ENCODE peak calls at places on chromosomes 1 and 21, in six cellular contexts. W is WTC11, K is upper lobe of left lung, J is type B pancreatic cell, V is MM.1S, O is astrocyte. Y is an unnamed sample.
A peak's percentile ranks its signal among the peaks of the same experiment; 100 is the strongest.

GRCh38 chr21:34833465-34833864 is 164.7 kb downstream of the CLIC6 start:
- DNase-seq in W (no peak), K (no peak), J (no peak), V (no peak), O (no peak), Y (no peak)

GRCh38 chr1:31981976-31982375 is 31.7 kb upstream of the KHDRBS1 start:
- DNase-seq in W (no peak), K (no peak), J (no peak), V (peak; percentile 24), O (no peak), Y (no peak)

GRCh38 chr1:204225841-204226745 is 12.3 kb upstream of the GOLT1A start:
- DNase-seq in W (no peak), K (peak; percentile 60), J (no peak), V (no peak), O (peak; percentile 65), Y (no peak)

GRCh38 chr1:152970495-152970894 is at the start of gene SPRR4:
- DNase-seq in W (no peak), K (no peak), J (peak; percentile 36), V (no peak), O (no peak), Y (no peak)

GRCh38 chr1:203522237-203522636 is 28.3 kb downstream of the OPTC start:
- DNase-seq in W (no peak), K (no peak), J (no peak), V (no peak), O (no peak), Y (no peak)

GRCh38 chr21:18350216-18350615 is 53.4 kb downstream of the TMPRSS15 start:
- DNase-seq in W (no peak), K (no peak), J (no peak), V (no peak), O (peak; percentile 12), Y (no peak)

GRCh38 chr1:226588484-226588883 is 39.9 kb downstream of the STUM start:
- DNase-seq in W (no peak), K (no peak), J (no peak), V (no peak), O (no peak), Y (peak; percentile 72)

GRCh38 chr1:176033879-176034278 is 173.2 kb downstream of the COP1 start:
- DNase-seq in W (no peak), K (no peak), J (no peak), V (no peak), O (peak; percentile 8), Y (no peak)

GRCh38 chr1:46533179-46533864 is 18.1 kb downstream of the KNCN start:
- DNase-seq in W (peak; percentile 48), K (peak; percentile 90), J (no peak), V (no peak), O (peak; percentile 45), Y (peak; percentile 62)

GRCh38 chr1:46530311-46530710 is 21.1 kb downstream of the KNCN start:
- DNase-seq in W (no peak), K (no peak), J (no peak), V (no peak), O (no peak), Y (no peak)

GRCh38 chr1:46532095-46532494 is 19.4 kb downstream of the KNCN start:
- DNase-seq in W (no peak), K (no peak), J (no peak), V (no peak), O (no peak), Y (no peak)

GRCh38 chr1:46530791-46531409 is 20.5 kb downstream of the KNCN start:
- DNase-seq in W (no peak), K (no peak), J (no peak), V (no peak), O (no peak), Y (peak; percentile 28)

GRCh38 chr1:46532498-46533178 is 18.8 kb downstream of the KNCN start:
- DNase-seq in W (peak; percentile 81), K (peak; percentile 96), J (peak; percentile 82), V (peak; percentile 15), O (peak; percentile 45), Y (peak; percentile 72)
- TF ChIP-seq CTCF in W (peak; percentile 56), K (peak; percentile 37), J (peak; percentile 85), V (peak; percentile 57), O (peak; percentile 41), Y (peak; percentile 80)

DNA sequence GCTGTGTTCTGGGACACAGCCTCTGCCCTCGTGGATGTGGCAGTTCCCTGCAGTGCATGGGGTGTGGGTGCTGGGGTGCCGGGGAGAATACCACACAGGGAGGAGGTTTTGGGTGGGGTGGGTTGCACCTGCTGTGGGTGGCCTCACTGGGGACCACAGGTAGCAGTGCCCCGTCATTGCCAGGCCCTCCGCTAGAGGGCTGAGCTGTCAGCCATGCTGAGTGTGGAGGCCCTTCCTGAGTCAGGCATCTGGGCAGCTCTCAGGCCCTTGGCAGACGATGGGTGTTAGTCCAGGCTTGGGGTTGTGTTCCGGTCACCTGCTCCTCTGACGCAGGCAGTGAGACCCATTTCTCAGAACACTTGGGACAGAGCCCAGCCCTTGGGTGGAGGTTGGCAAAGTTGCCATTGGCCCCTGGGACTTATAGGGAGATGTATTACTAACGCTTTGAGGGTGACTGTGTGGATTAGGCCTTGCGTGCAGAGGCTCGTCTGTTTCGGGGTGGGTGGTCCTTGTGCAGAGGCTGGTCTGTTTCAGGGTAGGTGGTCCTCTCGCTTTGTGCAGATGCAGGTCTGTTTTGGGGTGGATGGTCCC is 23.9 kb downstream of the PCNT start:
- DNase-seq in W (peak; percentile 39), K (no peak), J (no peak), V (no peak), O (peak; percentile 31), Y (no peak)
- TF ChIP-seq CTCF in W (no peak), K (no peak), J (no peak), V (no peak), O (no peak), Y (peak; percentile 7)

GRCh38 chr21:27201197-27201596 is 234.3 kb upstream of the ADAMTS5 start:
- DNase-seq in W (no peak), K (no peak), J (no peak), V (no peak), O (peak; percentile 25), Y (no peak)

GRCh38 chr21:27212444-27212843 is 245.6 kb upstream of the ADAMTS5 start:
- DNase-seq in W (no peak), K (no peak), J (no peak), V (no peak), O (no peak), Y (no peak)

GRCh38 chr21:27202301-27202700 is 235.4 kb upstream of the ADAMTS5 start:
- DNase-seq in W (no peak), K (no peak), J (no peak), V (no peak), O (no peak), Y (no peak)

GRCh38 chr21:27206368-27206982 is 239.6 kb upstream of the ADAMTS5 start:
- DNase-seq in W (peak; percentile 19), K (no peak), J (no peak), V (no peak), O (peak; percentile 22), Y (no peak)
- TF ChIP-seq CTCF in W (no peak), K (no peak), J (no peak), V (no peak), O (no peak), Y (no peak)

GRCh38 chr1:37765937-37766664 is 1.2 kb upstream of the EPHA10 start:
- DNase-seq in W (peak; percentile 57), K (no peak), J (no peak), V (peak; percentile 37), O (no peak), Y (no peak)
- TF ChIP-seq CTCF in W (no peak), K (no peak), J (no peak), V (peak; percentile 40), O (no peak), Y (no peak)

GRCh38 chr1:17881761-17882160 is 126.6 kb downstream of the ACTL8 start:
- DNase-seq in W (no peak), K (no peak), J (no peak), V (no peak), O (no peak), Y (no peak)
- TF ChIP-seq CTCF in W (no peak), K (no peak), J (no peak), V (no peak), O (no peak), Y (no peak)

GRCh38 chr1:27882543-27882903 is 10.2 kb downstream of the THEMIS2 start:
- DNase-seq in W (no peak), K (no peak), J (no peak), V (no peak), O (no peak), Y (no peak)
- TF ChIP-seq CTCF in W (no peak), K (no peak), J (no peak), V (no peak), O (no peak), Y (no peak)

DNA sequence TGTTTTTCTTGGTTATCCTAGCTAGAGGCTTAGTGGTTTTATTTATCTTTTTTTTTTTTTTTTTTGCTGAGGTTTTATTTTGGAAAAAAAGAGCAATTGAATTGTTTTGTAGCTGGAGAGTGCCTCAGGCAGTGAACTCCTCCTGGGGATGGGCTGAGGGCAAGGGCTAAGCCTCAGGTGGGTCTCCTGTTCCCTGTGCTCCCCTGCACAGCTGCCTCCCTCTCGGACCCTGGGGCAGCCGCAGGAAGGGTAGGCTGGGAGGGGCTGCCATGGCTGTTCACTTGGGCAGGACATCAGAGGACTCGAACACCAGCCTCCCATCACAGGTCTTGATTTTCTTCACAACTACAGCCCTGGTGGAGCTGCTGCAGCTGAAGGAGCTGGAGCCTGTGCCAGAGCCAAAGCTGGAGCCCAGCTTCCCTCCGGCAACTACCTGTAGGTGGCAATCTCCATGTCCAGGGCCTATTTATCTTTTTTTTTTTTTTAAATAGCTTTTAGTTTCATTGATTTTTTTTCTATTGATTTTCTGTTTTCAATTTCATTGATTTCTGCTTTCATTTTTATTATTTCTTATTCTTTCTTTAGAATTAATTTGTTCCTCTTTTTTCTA is 28.9 kb downstream of the LEPR start:
- DNase-seq in W (peak; percentile 34), K (peak; percentile 25), J (no peak), V (no peak), O (no peak), Y (no peak)
- TF ChIP-seq CTCF in W (no peak), K (no peak), J (peak; percentile 17), V (no peak), O (no peak), Y (no peak)